ENCODE peak calls at places on chromosomes 12 and 14, in five cellular contexts. Q, I, U, O and F are unnamed samples.

GRCh38 chr12:45165284-45165683 is 50.6 kb upstream of the ANO6 start:
- DNase-seq in Q (no peak), I (no peak), U (no peak), O (no peak), F (no peak)

GRCh38 chr14:36241183-36241582 is 64.7 kb upstream of the PTCSC3 start:
- DNase-seq in Q (no peak), I (no peak), U (no peak), O (no peak), F (no peak)

GRCh38 chr14:37597538-37598084 is 2.2 kb downstream of the TTC6 start:
- DNase-seq in Q (peak; percentile 74), I (no peak), U (no peak), O (peak; percentile 69), F (no peak)

GRCh38 chr14:92960706-92961566 is 38.0 kb downstream of the CHGA start:
- DNase-seq in Q (no peak), I (no peak), U (no peak), O (peak; percentile 40), F (no peak)

GRCh38 chr12:122687091-122687490 is 16.1 kb downstream of the HCAR2 start:
- DNase-seq in Q (peak; percentile 83), I (no peak), U (no peak), O (peak; percentile 55), F (no peak)

GRCh38 chr14:79568566-79568965 is 642.7 kb downstream of the DIO2 start:
- DNase-seq in Q (no peak), I (no peak), U (no peak), O (no peak), F (no peak)

GRCh38 chr14:101069666-101070362 is 166.3 kb upstream of the RTL1 start:
- DNase-seq in Q (no peak), I (no peak), U (no peak), O (peak; percentile 23), F (peak; percentile 4)

GRCh38 chr12:55812088-55812487 is 5.4 kb downstream of the SARNP start:
- DNase-seq in Q (no peak), I (no peak), U (no peak), O (no peak), F (no peak)

GRCh38 chr12:76402259-76402658 is 54.0 kb upstream of the BBS10 start:
- DNase-seq in Q (no peak), I (peak; percentile 41), U (no peak), O (no peak), F (no peak)

GRCh38 chr14:50830932-50831703 is at the start of gene NIN:
- DNase-seq in Q (peak; percentile 71), I (peak; percentile 53), U (peak; percentile 60), O (peak; percentile 86), F (peak; percentile 58)

GRCh38 chr14:95143813-95144620 is 13.3 kb downstream of the DICER1 start:
- DNase-seq in Q (no peak), I (no peak), U (no peak), O (no peak), F (no peak)

GRCh38 chr12:63804746-63805145 is 25.0 kb downstream of the RXYLT1 start:
- DNase-seq in Q (no peak), I (no peak), U (no peak), O (no peak), F (no peak)

GRCh38 chr14:81506512-81506911 is 27.1 kb downstream of the SEL1L start:
- DNase-seq in Q (no peak), I (no peak), U (no peak), O (no peak), F (no peak)

GRCh38 chr12:98146043-98146442 is 369.3 kb upstream of the TMPO start:
- DNase-seq in Q (no peak), I (no peak), U (no peak), O (no peak), F (no peak)